ENCODE peak calls at places on chromosomes 6 and 20, in seven cellular contexts. O is uterus; F is foreskin keratinocyte; Q is AG04450; H is GM23338; D is upper lobe of left lung; L is CD8-positive, alpha-beta T cell. G is an unnamed sample.

GRCh38 chr6:26536571-26537159 is 1.5 kb upstream of the HMGN4 start:
- DNase-seq in O (peak), F (no peak), Q (no peak), H (peak), D (no peak), L (peak), G (no peak)

GRCh38 chr6:138597336-138597735 is 98.0 kb upstream of the NHSL1 start:
- DNase-seq in O (no peak), F (no peak), Q (no peak), H (no peak), D (no peak), L (no peak), G (no peak)

GRCh38 chr20:20410678-20411077 is 42.8 kb downstream of the INSM1 start:
- DNase-seq in O (no peak), F (no peak), Q (no peak), H (peak), D (no peak), L (no peak), G (no peak)

GRCh38 chr20:58579069-58579818 is 64.0 kb upstream of the APCDD1L start:
- DNase-seq in O (no peak), F (no peak), Q (no peak), H (no peak), D (no peak), L (no peak), G (no peak)

GRCh38 chr20:34581341-34582189 is 23.0 kb downstream of the MAP1LC3A start:
- DNase-seq in O (no peak), F (no peak), Q (no peak), H (no peak), D (no peak), L (no peak), G (no peak)

GRCh38 chr6:139308936-139309603 is 17.3 kb upstream of the TXLNB start:
- DNase-seq in O (peak), F (no peak), Q (no peak), H (no peak), D (no peak), L (no peak), G (no peak)

GRCh38 chr20:14622796-14623195 is 285.4 kb upstream of the FLRT3 start:
- DNase-seq in O (no peak), F (peak), Q (no peak), H (peak), D (no peak), L (no peak), G (no peak)

GRCh38 chr20:53927990-53928389 is 142.4 kb downstream of the BCAS1 start:
- DNase-seq in O (no peak), F (no peak), Q (no peak), H (no peak), D (no peak), L (no peak), G (no peak)

GRCh38 chr6:12009904-12010634 is 2.0 kb upstream of the HIVEP1 start:
- DNase-seq in O (no peak), F (no peak), Q (no peak), H (no peak), D (no peak), L (no peak), G (no peak)

GRCh38 chr20:50857348-50857747 is 62.5 kb downstream of the BCAS4 start:
- DNase-seq in O (no peak), F (no peak), Q (no peak), H (no peak), D (no peak), L (no peak), G (no peak)

GRCh38 chr6:125957845-125958244 is 1.3 kb downstream of the HINT3 start:
- DNase-seq in O (no peak), F (no peak), Q (no peak), H (peak), D (no peak), L (no peak), G (no peak)

GRCh38 chr20:60352017-60352416 is 393.8 kb downstream of the CDH26 start:
- DNase-seq in O (no peak), F (no peak), Q (no peak), H (no peak), D (no peak), L (no peak), G (no peak)

GRCh38 chr20:18853946-18854646 is 40.5 kb downstream of the SCP2D1 start:
- DNase-seq in O (no peak), F (no peak), Q (no peak), H (no peak), D (no peak), L (no peak), G (no peak)

GRCh38 chr6:128463942-128464341 is 56.5 kb downstream of the PTPRK start:
- DNase-seq in O (no peak), F (peak), Q (no peak), H (no peak), D (no peak), L (no peak), G (no peak)

GRCh38 chr6:41965429-41966213 is 24.0 kb upstream of the CCND3 start:
- DNase-seq in O (no peak), F (no peak), Q (no peak), H (peak), D (no peak), L (no peak), G (no peak)

GRCh38 chr20:3734111-3734843 is 1.8 kb downstream of the HSPA12B start:
- DNase-seq in O (peak), F (no peak), Q (no peak), H (no peak), D (no peak), L (no peak), G (no peak)

GRCh38 chr6:149201068-149201655 is 116.3 kb upstream of the TAB2 start:
- DNase-seq in O (no peak), F (no peak), Q (no peak), H (no peak), D (no peak), L (no peak), G (no peak)

GRCh38 chr20:51970858-51971257 is 168.5 kb upstream of the SALL4 start:
- DNase-seq in O (no peak), F (no peak), Q (no peak), H (no peak), D (no peak), L (no peak), G (no peak)

GRCh38 chr6:137881522-137881886 is 14.4 kb downstream of the TNFAIP3 start:
- DNase-seq in O (no peak), F (no peak), Q (no peak), H (no peak), D (peak), L (peak), G (no peak)

GRCh38 chr6:152531659-152532058 is 105.5 kb downstream of the SYNE1 start:
- DNase-seq in O (no peak), F (no peak), Q (no peak), H (no peak), D (no peak), L (no peak), G (no peak)

GRCh38 chr20:62179162-62179504 is 3.7 kb upstream of the MTG2 start:
- DNase-seq in O (no peak), F (no peak), Q (no peak), H (no peak), D (no peak), L (no peak), G (no peak)

GRCh38 chr6:160462551-160463109 is 114.5 kb downstream of the SLC22A3 start:
- DNase-seq in O (no peak), F (peak), Q (peak), H (no peak), D (no peak), L (peak), G (peak)

GRCh38 chr6:41430875-41431274 is 95.5 kb downstream of the NCR2 start:
- DNase-seq in O (no peak), F (peak), Q (no peak), H (no peak), D (no peak), L (no peak), G (no peak)

GRCh38 chr20:20412750-20413149 is 44.8 kb downstream of the INSM1 start:
- DNase-seq in O (no peak), F (no peak), Q (no peak), H (no peak), D (no peak), L (no peak), G (no peak)

GRCh38 chr6:118551673-118552063 is 3.6 kb downstream of the PLN start:
- DNase-seq in O (no peak), F (no peak), Q (no peak), H (no peak), D (no peak), L (no peak), G (no peak)

GRCh38 chr6:143969077-143969476 is 39.0 kb downstream of the PLAGL1 start:
- DNase-seq in O (no peak), F (no peak), Q (no peak), H (peak), D (no peak), L (no peak), G (no peak)

GRCh38 chr6:1929931-1930330 is 315.5 kb downstream of the GMDS start:
- DNase-seq in O (no peak), F (no peak), Q (no peak), H (no peak), D (no peak), L (no peak), G (no peak)

GRCh38 chr6:15329154-15329781 is 83.4 kb downstream of the JARID2 start:
- DNase-seq in O (no peak), F (peak), Q (peak), H (no peak), D (no peak), L (no peak), G (no peak)

GRCh38 chr20:6994452-6994851 is 227.0 kb downstream of the BMP2 start:
- DNase-seq in O (no peak), F (peak), Q (no peak), H (no peak), D (no peak), L (no peak), G (no peak)

GRCh38 chr6:18595774-18596528 is 208.8 kb downstream of the RNF144B start:
- DNase-seq in O (peak), F (no peak), Q (peak), H (peak), D (no peak), L (no peak), G (peak)

GRCh38 chr6:42315991-42316378 is 98.3 kb upstream of the MRPS10 start:
- DNase-seq in O (peak), F (peak), Q (peak), H (peak), D (no peak), L (no peak), G (no peak)

GRCh38 chr6:134979142-134979541 is 29.2 kb upstream of the ALDH8A1 start:
- DNase-seq in O (no peak), F (no peak), Q (no peak), H (no peak), D (no peak), L (no peak), G (no peak)

GRCh38 chr6:40744835-40745234 is 157.7 kb upstream of the LRFN2 start:
- DNase-seq in O (no peak), F (no peak), Q (no peak), H (no peak), D (no peak), L (no peak), G (no peak)

GRCh38 chr6:108343894-108344293 is 49.0 kb downstream of the AFG1L start:
- DNase-seq in O (no peak), F (no peak), Q (no peak), H (no peak), D (no peak), L (no peak), G (no peak)

GRCh38 chr6:17470953-17471335 is 77.5 kb downstream of the CAP2 start:
- DNase-seq in O (peak), F (peak), Q (peak), H (no peak), D (no peak), L (no peak), G (no peak)

GRCh38 chr20:36441027-36441414 is 100.3 kb upstream of the MYL9 start:
- DNase-seq in O (no peak), F (no peak), Q (no peak), H (no peak), D (no peak), L (no peak), G (no peak)

GRCh38 chr6:5958948-5959347 is 47.8 kb downstream of the NRN1 start:
- DNase-seq in O (no peak), F (no peak), Q (no peak), H (peak), D (no peak), L (no peak), G (no peak)

GRCh38 chr20:3805594-3806264 is 9.6 kb downstream of the CDC25B start:
- DNase-seq in O (no peak), F (peak), Q (no peak), H (no peak), D (peak), L (no peak), G (no peak)

GRCh38 chr6:169991913-169992312 is 240.5 kb downstream of the ERMARD start:
- DNase-seq in O (no peak), F (no peak), Q (no peak), H (no peak), D (no peak), L (no peak), G (no peak)

GRCh38 chr6:21227486-21227885 is 366.1 kb upstream of the SOX4 start:
- DNase-seq in O (no peak), F (peak), Q (no peak), H (no peak), D (no peak), L (no peak), G (no peak)
- TF ChIP-seq CTCF in O (no peak), F (peak), Q (peak), H (no peak), D (no peak), L (no peak), G (no peak)

DNA sequence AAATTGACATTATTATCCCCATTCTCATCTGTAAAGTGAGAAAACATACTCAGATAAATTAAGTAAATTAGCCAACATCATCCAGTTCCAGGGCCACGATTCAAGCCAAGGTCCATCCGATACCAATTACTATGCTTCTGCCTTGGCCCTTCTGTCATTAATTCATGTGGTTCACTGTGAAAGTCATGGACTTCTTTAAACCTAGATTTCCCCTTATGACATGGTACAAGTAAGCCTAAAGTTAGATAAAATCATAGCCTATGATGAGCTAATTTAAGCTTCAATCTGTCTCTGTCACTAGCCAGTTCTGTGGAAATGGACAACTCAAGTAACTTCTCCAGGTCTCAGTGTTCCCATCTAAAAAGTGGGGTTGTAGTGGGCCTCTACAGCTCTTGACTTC is 225.5 kb upstream of the MARCKS start:
- DNase-seq in O (no peak), F (no peak), Q (no peak), H (no peak), D (no peak), L (no peak), G (no peak)
- H3K27ac ChIP-seq in O (no peak), F (peak), Q (no peak), H (no peak), D (peak), L (no peak), G (no peak)

DNA sequence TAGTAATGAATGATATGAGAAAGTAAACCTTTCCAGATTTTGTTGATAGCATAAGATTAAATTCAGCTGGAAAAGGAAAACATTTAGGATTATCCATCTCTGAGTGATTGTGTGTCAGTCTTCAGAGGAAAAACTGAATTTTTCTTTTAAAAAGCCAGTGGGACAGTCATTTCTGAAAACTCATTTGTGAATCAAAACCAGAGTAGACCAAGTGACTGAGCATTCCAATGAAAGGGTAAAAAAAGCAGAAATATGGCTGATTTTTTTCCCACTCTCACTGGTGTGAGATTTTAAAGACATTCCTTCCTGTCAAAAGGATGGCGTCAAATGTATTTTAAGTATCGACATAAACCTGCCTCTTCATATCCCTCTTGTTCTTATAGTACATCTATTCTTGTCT is 214.0 kb downstream of the GMPR start:
- DNase-seq in O (no peak), F (no peak), Q (no peak), H (no peak), D (no peak), L (no peak), G (no peak)
- TF ChIP-seq CTCF in O (no peak), F (no peak), Q (no peak), H (no peak), D (no peak), L (no peak), G (no peak)

GRCh38 chr6:154247119-154247814 is 109.3 kb downstream of the IPCEF1 start:
- DNase-seq in O (no peak), F (no peak), Q (no peak), H (peak), D (no peak), L (peak), G (no peak)

GRCh38 chr6:154245542-154245941 is 111.1 kb downstream of the IPCEF1 start:
- DNase-seq in O (no peak), F (no peak), Q (no peak), H (no peak), D (no peak), L (no peak), G (no peak)

GRCh38 chr6:154252676-154253075 is 103.9 kb downstream of the IPCEF1 start:
- DNase-seq in O (no peak), F (no peak), Q (no peak), H (no peak), D (no peak), L (no peak), G (no peak)

GRCh38 chr6:154246723-154247118 is 109.9 kb downstream of the IPCEF1 start:
- DNase-seq in O (no peak), F (no peak), Q (no peak), H (no peak), D (no peak), L (no peak), G (no peak)

DNA sequence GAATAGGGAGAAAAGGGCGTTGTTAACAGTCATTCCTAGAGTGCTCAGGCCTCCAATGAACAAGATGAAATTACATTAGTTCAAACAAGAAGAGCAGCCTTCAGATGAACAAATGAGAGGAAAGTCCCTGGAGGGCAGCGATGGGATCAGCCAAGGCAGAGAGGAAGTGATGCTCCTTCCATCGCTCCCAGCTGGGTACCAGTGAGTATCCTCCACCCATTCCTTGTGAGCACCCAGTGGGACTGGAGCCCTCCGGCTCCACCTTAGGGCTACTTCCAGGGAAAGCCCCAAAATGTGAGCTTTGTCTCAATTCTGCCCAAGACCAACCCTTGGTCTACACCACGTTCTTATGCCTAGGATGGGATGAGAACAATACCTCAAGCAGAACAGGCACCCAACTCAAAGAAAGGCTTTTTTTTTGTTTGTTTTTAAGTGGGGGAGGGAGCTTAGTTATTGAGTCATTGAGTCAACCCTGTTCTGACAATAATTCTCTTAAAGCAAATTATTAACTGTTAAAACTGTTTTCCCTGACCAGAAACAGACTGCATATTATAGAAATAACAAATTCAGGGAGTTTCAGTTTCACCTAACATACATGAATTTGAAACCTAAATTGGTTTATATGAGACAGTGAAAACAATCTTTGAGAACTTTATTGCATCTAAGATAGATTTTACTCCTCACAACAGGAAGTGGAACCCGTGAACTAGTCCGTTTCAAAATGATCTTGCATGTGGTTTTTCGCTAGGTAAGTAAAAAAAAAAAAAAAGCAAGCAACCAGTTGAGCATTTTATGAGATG is 106.9 kb downstream of the IPCEF1 start:
- DNase-seq in O (no peak), F (no peak), Q (no peak), H (no peak), D (no peak), L (peak), G (no peak)
- H3K27ac ChIP-seq in O (no peak), F (no peak), Q (no peak), H (no peak), D (peak), L (peak), G (peak)

DNA sequence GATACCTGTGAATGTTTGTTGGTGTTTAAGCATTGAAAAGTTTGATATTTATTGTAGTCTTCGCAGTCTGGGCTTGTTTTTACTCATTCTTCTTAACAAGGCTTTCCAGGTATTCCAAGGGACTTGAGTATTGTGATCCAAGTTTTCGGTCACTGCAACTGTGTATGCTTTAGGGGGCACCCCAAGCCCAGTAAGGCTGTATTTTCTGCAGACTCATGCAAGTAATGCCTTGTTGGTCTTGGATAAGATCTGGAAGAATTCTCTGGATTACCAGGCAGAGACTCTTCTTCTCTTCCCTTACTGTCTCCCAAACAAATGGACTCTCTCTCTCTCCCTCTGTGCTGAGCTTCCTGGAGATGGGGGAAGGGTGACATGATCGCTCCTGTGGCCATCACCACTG is 82.1 kb downstream of the RFPL4B start:
- DNase-seq in O (no peak), F (no peak), Q (no peak), H (peak), D (no peak), L (no peak), G (no peak)
- TF ChIP-seq CTCF in O (no peak), F (peak), Q (peak), H (peak), D (no peak), L (no peak), G (no peak)

GRCh38 chr6:31972709-31973350 is 892 bp upstream of the DXO start:
- DNase-seq in O (no peak), F (no peak), Q (no peak), H (no peak), D (no peak), L (no peak), G (no peak)

GRCh38 chr6:31971993-31972708 is at the start of gene DXO:
- DNase-seq in O (peak), F (peak), Q (peak), H (peak), D (peak), L (peak), G (peak)

GRCh38 chr6:31969712-31970603 is 2.0 kb downstream of the DXO start:
- DNase-seq in O (no peak), F (no peak), Q (no peak), H (no peak), D (no peak), L (no peak), G (no peak)

GRCh38 chr6:31970604-31971271 is 1.2 kb downstream of the DXO start:
- DNase-seq in O (no peak), F (no peak), Q (no peak), H (no peak), D (peak), L (no peak), G (no peak)

GRCh38 chr6:31971279-31971992 is 502 bp downstream of the DXO start:
- DNase-seq in O (no peak), F (no peak), Q (no peak), H (no peak), D (no peak), L (no peak), G (no peak)
- H3K27ac ChIP-seq in O (peak), F (peak), Q (peak), H (peak), D (peak), L (peak), G (peak)

DNA sequence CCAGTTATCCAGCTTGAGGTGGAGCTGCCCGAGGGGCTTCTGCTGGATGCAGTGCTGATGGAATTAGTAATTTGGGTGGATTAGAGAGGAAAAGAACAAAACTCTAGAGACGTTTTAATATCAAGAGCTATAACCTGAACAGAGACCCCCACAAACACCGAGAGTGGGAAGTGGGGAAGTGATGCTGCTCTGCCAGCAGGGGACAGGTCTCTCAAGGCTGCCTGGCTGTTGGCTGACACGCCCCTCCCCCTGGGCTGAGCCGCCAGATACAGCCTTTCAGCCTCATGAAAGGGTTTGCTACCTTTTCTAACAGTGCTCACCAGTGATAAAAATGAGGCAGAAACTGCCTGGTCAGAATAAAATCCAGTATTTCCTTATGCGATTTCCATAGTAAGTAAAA is 9.6 kb downstream of the LEMD2 start:
- DNase-seq in O (no peak), F (no peak), Q (no peak), H (peak), D (no peak), L (no peak), G (no peak)
- TF ChIP-seq CTCF in O (no peak), F (peak), Q (no peak), H (peak), D (no peak), L (no peak), G (no peak)

G was measured in CD4-positive, alpha-beta T cell.